ENCODE peak calls at places on chromosomes 5 and 9, in six cellular contexts. L, Q, Z, V, W and Y are unnamed samples.

GRCh38 chr9:127828262-127829031 is 25.8 kb downstream of the FPGS start:
- DNase-seq in L (peak; percentile 90), Q (no peak), Z (peak; percentile 46), V (peak; percentile 97), W (no peak), Y (no peak)

GRCh38 chr5:60207031-60207430 is 313.5 kb upstream of the PDE4D start:
- DNase-seq in L (peak; percentile 25), Q (no peak), Z (no peak), V (no peak), W (no peak), Y (no peak)

GRCh38 chr5:96087939-96088338 is 126.3 kb upstream of the ELL2 start:
- DNase-seq in L (no peak), Q (no peak), Z (no peak), V (no peak), W (no peak), Y (no peak)

GRCh38 chr5:54220230-54221040 is 89.9 kb downstream of the ARL15 start:
- DNase-seq in L (no peak), Q (no peak), Z (no peak), V (no peak), W (no peak), Y (no peak)

GRCh38 chr9:76045217-76045616 is 154.7 kb downstream of the PCSK5 start:
- DNase-seq in L (no peak), Q (no peak), Z (no peak), V (no peak), W (no peak), Y (no peak)

GRCh38 chr5:130890610-130891009 is 274.4 kb downstream of the HINT1 start:
- DNase-seq in L (no peak), Q (no peak), Z (no peak), V (no peak), W (no peak), Y (no peak)

GRCh38 chr5:38670878-38671277 is 114.4 kb upstream of the LIFR start:
- DNase-seq in L (peak; percentile 32), Q (no peak), Z (peak; percentile 16), V (no peak), W (no peak), Y (no peak)

GRCh38 chr9:116459576-116459975 is 227.5 kb upstream of the TRIM32 start:
- DNase-seq in L (no peak), Q (no peak), Z (no peak), V (no peak), W (no peak), Y (no peak)

GRCh38 chr9:34547960-34548603 is 25.3 kb upstream of the ENHO start:
- DNase-seq in L (peak; percentile 72), Q (no peak), Z (peak; percentile 85), V (peak; percentile 87), W (peak; percentile 32), Y (peak; percentile 78)

GRCh38 chr9:69213647-69214046 is 39.6 kb downstream of the TJP2 start:
- DNase-seq in L (no peak), Q (no peak), Z (no peak), V (no peak), W (no peak), Y (no peak)

GRCh38 chr5:173736923-173737412 is 120.5 kb upstream of the BOD1 start:
- DNase-seq in L (no peak), Q (peak; percentile 17), Z (no peak), V (peak; percentile 37), W (no peak), Y (no peak)

GRCh38 chr5:14351845-14352712 is 208.9 kb downstream of the TRIO start:
- DNase-seq in L (peak; percentile 58), Q (peak; percentile 73), Z (peak; percentile 67), V (peak; percentile 82), W (peak; percentile 60), Y (peak; percentile 53)

GRCh38 chr9:110008663-110009062 is 199.3 kb downstream of the C9orf152 start:
- DNase-seq in L (no peak), Q (no peak), Z (no peak), V (no peak), W (no peak), Y (no peak)

GRCh38 chr5:23506329-23507236 is 826 bp upstream of the PRDM9 start:
- DNase-seq in L (no peak), Q (peak; percentile 81), Z (no peak), V (peak; percentile 88), W (no peak), Y (no peak)

GRCh38 chr5:53249529-53249928 is 140.0 kb upstream of the MOCS2 start:
- DNase-seq in L (peak; percentile 25), Q (no peak), Z (no peak), V (no peak), W (no peak), Y (no peak)

GRCh38 chr9:35002623-35003022 is 13.1 kb downstream of the DNAJB5 start:
- DNase-seq in L (no peak), Q (no peak), Z (no peak), V (no peak), W (no peak), Y (no peak)

GRCh38 chr9:122122903-122123632 is 30.0 kb upstream of the TTLL11 start:
- DNase-seq in L (peak; percentile 60), Q (peak; percentile 57), Z (peak; percentile 65), V (peak; percentile 94), W (peak; percentile 77), Y (peak; percentile 55)

GRCh38 chr9:112921549-112921948 is 30.9 kb upstream of the SLC46A2 start:
- DNase-seq in L (no peak), Q (no peak), Z (no peak), V (peak; percentile 45), W (no peak), Y (no peak)

GRCh38 chr5:67200809-67201562 is 4.4 kb upstream of the CD180 start:
- DNase-seq in L (no peak), Q (no peak), Z (no peak), V (no peak), W (no peak), Y (no peak)